ENCODE peak calls at places on chromosomes 13 and 19, in nine cellular contexts. Q is fibroblast of the aortic adventitia, H is tibial nerve, K is vagina, W is PC-3, G is cardiac muscle cell, X is neural progenitor cell, S is Peyer's patch, F is adrenal gland. Y is an unnamed sample.

GRCh38 chr13:25961294-25961693 is 90.5 kb downstream of the SHISA2 start:
- DNase-seq in Q (no peak), H (no peak), K (no peak), W (no peak), G (no peak), X (no peak), S (no peak), F (no peak), Y (no peak)

GRCh38 chr13:49022472-49023144 is 46.9 kb downstream of the FNDC3A start:
- DNase-seq in Q (peak), H (no peak), K (no peak), W (peak), G (no peak), X (no peak), S (no peak), F (no peak), Y (peak)

GRCh38 chr13:108679989-108680388 is 50.6 kb downstream of the MYO16 start:
- DNase-seq in Q (no peak), H (no peak), K (no peak), W (no peak), G (no peak), X (no peak), S (no peak), F (no peak), Y (no peak)

GRCh38 chr13:103430368-103430767 is 364.2 kb upstream of the SLC10A2 start:
- DNase-seq in Q (no peak), H (no peak), K (no peak), W (peak), G (no peak), X (no peak), S (no peak), F (no peak), Y (no peak)

GRCh38 chr19:33391631-33392249 is 18.2 kb downstream of the CEBPG start:
- DNase-seq in Q (no peak), H (no peak), K (no peak), W (no peak), G (no peak), X (no peak), S (peak), F (no peak), Y (no peak)

GRCh38 chr13:66915596-66916185 is 314.4 kb downstream of the PCDH9 start:
- DNase-seq in Q (peak), H (no peak), K (no peak), W (peak), G (peak), X (no peak), S (no peak), F (no peak), Y (peak)

GRCh38 chr19:35555301-35556005 is 8.0 kb downstream of the ATP4A start:
- DNase-seq in Q (peak), H (no peak), K (no peak), W (peak), G (peak), X (peak), S (no peak), F (no peak), Y (peak)

GRCh38 chr13:20119960-20120359 is 40.9 kb downstream of the GJA3 start:
- DNase-seq in Q (no peak), H (no peak), K (no peak), W (no peak), G (no peak), X (no peak), S (no peak), F (no peak), Y (no peak)

GRCh38 chr13:27266937-27267336 is 3.7 kb upstream of the RASL11A start:
- DNase-seq in Q (no peak), H (no peak), K (no peak), W (no peak), G (peak), X (no peak), S (no peak), F (no peak), Y (no peak)

GRCh38 chr19:3296446-3296845 is 69.9 kb upstream of the NFIC start:
- DNase-seq in Q (no peak), H (no peak), K (no peak), W (no peak), G (no peak), X (no peak), S (no peak), F (no peak), Y (no peak)

GRCh38 chr19:17448190-17448967 is at the start of gene TMEM221:
- DNase-seq in Q (no peak), H (peak), K (no peak), W (peak), G (peak), X (peak), S (peak), F (peak), Y (no peak)

GRCh38 chr19:41991025-41991424 is 3.0 kb downstream of the ATP1A3 start:
- DNase-seq in Q (no peak), H (no peak), K (no peak), W (no peak), G (no peak), X (peak), S (no peak), F (no peak), Y (no peak)

GRCh38 chr13:94195715-94196114 is 283.8 kb downstream of the DCT start:
- DNase-seq in Q (peak), H (no peak), K (no peak), W (peak), G (peak), X (no peak), S (no peak), F (no peak), Y (peak)

GRCh38 chr13:92842145-92842544 is 384.5 kb upstream of the GPC6 start:
- DNase-seq in Q (peak), H (no peak), K (no peak), W (peak), G (peak), X (no peak), S (no peak), F (no peak), Y (peak)

GRCh38 chr13:42110410-42111155 is 62.1 kb downstream of the DGKH start:
- DNase-seq in Q (peak), H (peak), K (no peak), W (peak), G (peak), X (peak), S (no peak), F (peak), Y (peak)

GRCh38 chr13:40777166-40777956 is 6.4 kb upstream of the MRPS31 start:
- DNase-seq in Q (peak), H (peak), K (no peak), W (peak), G (peak), X (peak), S (no peak), F (peak), Y (peak)

GRCh38 chr19:41882568-41883462 is at the start of gene ARHGEF1:
- DNase-seq in Q (no peak), H (no peak), K (no peak), W (peak), G (peak), X (peak), S (peak), F (peak), Y (no peak)

GRCh38 chr19:40363128-40363527 is 14.6 kb downstream of the PLD3 start:
- DNase-seq in Q (no peak), H (no peak), K (no peak), W (no peak), G (peak), X (no peak), S (no peak), F (no peak), Y (no peak)

GRCh38 chr13:50052478-50052877 is 37.2 kb downstream of the KCNRG start:
- DNase-seq in Q (no peak), H (no peak), K (no peak), W (no peak), G (no peak), X (no peak), S (no peak), F (no peak), Y (no peak)

GRCh38 chr13:60370343-60370742 is 26.7 kb upstream of the TDRD3 start:
- DNase-seq in Q (no peak), H (no peak), K (no peak), W (no peak), G (no peak), X (no peak), S (no peak), F (no peak), Y (no peak)

GRCh38 chr19:18007939-18008673 is at the start of gene ARRDC2:
- DNase-seq in Q (peak), H (peak), K (no peak), W (peak), G (peak), X (peak), S (peak), F (peak), Y (peak)

GRCh38 chr19:33809960-33810359 is 13.3 kb downstream of the KCTD15 start:
- DNase-seq in Q (no peak), H (no peak), K (no peak), W (no peak), G (peak), X (no peak), S (no peak), F (no peak), Y (no peak)

GRCh38 chr13:66114127-66114526 is 1116.0 kb downstream of the PCDH9 start:
- DNase-seq in Q (peak), H (no peak), K (no peak), W (no peak), G (no peak), X (no peak), S (no peak), F (no peak), Y (no peak)

GRCh38 chr19:3275583-3276340 is 51.3 kb downstream of the CELF5 start:
- DNase-seq in Q (peak), H (peak), K (no peak), W (peak), G (peak), X (peak), S (peak), F (peak), Y (peak)

GRCh38 chr13:79491715-79492114 is 10.8 kb downstream of the NDFIP2 start:
- DNase-seq in Q (peak), H (no peak), K (no peak), W (peak), G (peak), X (no peak), S (no peak), F (no peak), Y (peak)

GRCh38 chr19:33202546-33203507 is 8.7 kb downstream of the LRP3 start:
- DNase-seq in Q (no peak), H (no peak), K (no peak), W (no peak), G (no peak), X (no peak), S (no peak), F (no peak), Y (no peak)

GRCh38 chr13:23558675-23559536 is 11.3 kb upstream of the TNFRSF19 start:
- DNase-seq in Q (peak), H (peak), K (no peak), W (peak), G (peak), X (no peak), S (no peak), F (peak), Y (peak)

GRCh38 chr13:66076417-66076816 is 1153.7 kb downstream of the PCDH9 start:
- DNase-seq in Q (peak), H (no peak), K (no peak), W (peak), G (peak), X (no peak), S (no peak), F (no peak), Y (peak)

GRCh38 chr19:16070366-16070990 is 5.8 kb upstream of the TPM4 start:
- DNase-seq in Q (no peak), H (no peak), K (no peak), W (peak), G (no peak), X (no peak), S (peak), F (peak), Y (no peak)

GRCh38 chr19:18895828-18896341 is at the start of gene CERS1:
- DNase-seq in Q (no peak), H (no peak), K (no peak), W (no peak), G (no peak), X (peak), S (no peak), F (no peak), Y (no peak)

GRCh38 chr19:11164879-11165406 is 9.4 kb upstream of the SPC24 start:
- DNase-seq in Q (peak), H (peak), K (no peak), W (no peak), G (peak), X (no peak), S (no peak), F (no peak), Y (peak)

GRCh38 chr13:58773280-58773859 is 1141.8 kb downstream of the PCDH17 start:
- DNase-seq in Q (no peak), H (no peak), K (no peak), W (no peak), G (no peak), X (no peak), S (no peak), F (no peak), Y (no peak)

GRCh38 chr13:33691980-33692379 is 126.0 kb upstream of the RFC3 start:
- DNase-seq in Q (no peak), H (no peak), K (no peak), W (no peak), G (no peak), X (no peak), S (no peak), F (no peak), Y (no peak)

GRCh38 chr19:46726551-46726950 is 9.6 kb upstream of the PRKD2 start:
- DNase-seq in Q (no peak), H (no peak), K (no peak), W (no peak), G (no peak), X (no peak), S (no peak), F (no peak), Y (no peak)

GRCh38 chr19:18202759-18203407 is 959 bp downstream of the RAB3A start:
- DNase-seq in Q (no peak), H (no peak), K (no peak), W (peak), G (peak), X (peak), S (no peak), F (peak), Y (no peak)

DNA sequence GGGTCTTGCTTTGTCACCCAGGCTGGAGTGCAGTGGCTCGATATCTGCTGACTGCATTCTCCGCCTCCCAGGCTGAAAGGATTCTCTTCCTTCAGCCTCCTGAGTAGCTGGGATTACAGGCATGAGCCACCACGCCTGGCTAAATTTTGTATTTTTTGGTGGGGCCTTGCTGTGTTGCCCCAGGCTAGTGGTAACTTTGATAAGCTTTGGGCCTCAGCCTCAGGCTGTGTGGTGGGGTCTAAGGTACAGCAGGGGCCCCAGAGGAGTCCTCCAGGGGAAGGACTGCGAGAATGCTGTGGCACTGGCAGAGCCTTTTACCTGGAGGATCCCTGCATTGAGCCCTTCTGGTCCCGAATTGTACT is 7.2 kb downstream of the DOT1L start:
- DNase-seq in Q (no peak), H (no peak), K (no peak), W (no peak), G (no peak), X (no peak), S (no peak), F (no peak), Y (no peak)
- H3K4me3 ChIP-seq in Q (no peak), H (no peak), K (no peak), W (no peak), G (no peak), X (no peak), S (no peak), F (no peak), Y (no peak)

GRCh38 chr13:114057131-114058050 is 75.0 kb downstream of the RASA3 start:
- DNase-seq in Q (no peak), H (no peak), K (no peak), W (no peak), G (no peak), X (no peak), S (no peak), F (no peak), Y (peak)
- TF ChIP-seq CTCF in Q (no peak), H (no peak), K (no peak), W (no peak), G (no peak), X (no peak), S (no peak), F (no peak), Y (no peak)

DNA sequence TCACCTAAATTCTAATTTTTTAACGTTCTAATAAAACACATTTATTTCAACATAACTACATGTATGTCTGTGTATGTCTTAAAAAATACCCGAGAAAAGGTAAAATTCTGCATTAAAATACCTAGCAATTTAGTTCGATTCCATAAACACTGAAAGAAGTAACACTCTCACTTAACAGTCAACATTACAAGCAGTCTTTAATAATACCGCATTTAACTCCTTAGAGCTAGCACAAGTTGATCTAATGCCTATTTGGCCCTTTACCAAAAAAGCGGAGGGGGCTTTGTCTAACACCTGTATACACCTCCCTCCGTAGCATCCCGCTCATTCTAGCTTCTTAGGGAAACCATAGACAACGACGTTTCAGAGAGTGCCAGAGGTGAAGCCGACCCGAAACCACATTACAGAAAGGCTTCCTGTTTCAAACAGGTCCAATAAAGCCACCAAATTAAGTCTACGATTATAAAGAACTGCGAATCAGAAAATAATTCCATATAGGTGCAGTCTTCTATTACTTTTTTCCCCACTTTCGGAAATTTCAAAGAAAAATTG is 1.2 kb downstream of the SPART start:
- DNase-seq in Q (peak), H (no peak), K (no peak), W (no peak), G (peak), X (peak), S (no peak), F (peak), Y (no peak)
- H3K4me3 ChIP-seq in Q (peak), H (peak), K (peak), W (peak), G (peak), X (peak), S (peak), F (peak), Y (peak)

GRCh38 chr13:73722120-73722519 is 412.1 kb downstream of the KLF12 start:
- DNase-seq in Q (peak), H (no peak), K (no peak), W (peak), G (peak), X (no peak), S (no peak), F (no peak), Y (peak)
- TF ChIP-seq CTCF in Q (peak), H (no peak), K (no peak), W (peak), G (peak), X (peak), S (no peak), F (no peak), Y (peak)

GRCh38 chr19:6587093-6587820 is 3.7 kb downstream of the CD70 start:
- DNase-seq in Q (peak), H (no peak), K (no peak), W (no peak), G (peak), X (peak), S (no peak), F (no peak), Y (no peak)

GRCh38 chr19:6586726-6587092 is 4.2 kb downstream of the CD70 start:
- DNase-seq in Q (no peak), H (no peak), K (no peak), W (no peak), G (no peak), X (no peak), S (no peak), F (no peak), Y (no peak)

GRCh38 chr19:6588508-6589345 is 2.2 kb downstream of the CD70 start:
- DNase-seq in Q (no peak), H (no peak), K (no peak), W (no peak), G (no peak), X (peak), S (no peak), F (no peak), Y (no peak)

GRCh38 chr19:6589711-6590457 is 1.1 kb downstream of the CD70 start:
- DNase-seq in Q (no peak), H (no peak), K (no peak), W (no peak), G (no peak), X (no peak), S (no peak), F (no peak), Y (no peak)

DNA sequence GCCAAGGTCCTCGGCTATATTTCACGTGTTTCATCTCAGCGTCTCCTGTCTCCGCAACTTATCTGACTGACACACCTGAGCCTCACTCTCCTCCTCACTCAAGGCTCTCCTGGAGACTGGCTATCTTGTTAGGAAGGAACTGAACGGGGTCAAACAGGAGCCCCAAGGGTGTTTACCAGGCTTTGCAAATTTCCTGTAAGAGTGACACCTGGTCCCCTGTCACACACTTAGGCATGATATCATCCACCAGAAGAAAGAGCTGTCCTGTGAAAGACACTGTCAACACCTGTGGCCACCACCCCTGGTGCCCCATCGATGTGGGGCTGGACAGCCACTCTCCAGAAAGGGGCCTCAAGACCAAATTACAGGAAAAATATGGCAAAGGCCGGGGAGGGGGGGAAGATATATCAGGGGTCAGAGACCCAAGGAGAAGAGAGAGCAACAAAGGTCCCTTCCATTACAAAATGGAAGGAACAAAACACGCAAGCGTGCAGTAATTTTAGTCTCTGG is 2.9 kb downstream of the CD70 start:
- DNase-seq in Q (no peak), H (no peak), K (no peak), W (no peak), G (no peak), X (peak), S (no peak), F (no peak), Y (no peak)
- H3K4me3 ChIP-seq in Q (no peak), H (no peak), K (no peak), W (no peak), G (no peak), X (no peak), S (peak), F (no peak), Y (no peak)

DNA sequence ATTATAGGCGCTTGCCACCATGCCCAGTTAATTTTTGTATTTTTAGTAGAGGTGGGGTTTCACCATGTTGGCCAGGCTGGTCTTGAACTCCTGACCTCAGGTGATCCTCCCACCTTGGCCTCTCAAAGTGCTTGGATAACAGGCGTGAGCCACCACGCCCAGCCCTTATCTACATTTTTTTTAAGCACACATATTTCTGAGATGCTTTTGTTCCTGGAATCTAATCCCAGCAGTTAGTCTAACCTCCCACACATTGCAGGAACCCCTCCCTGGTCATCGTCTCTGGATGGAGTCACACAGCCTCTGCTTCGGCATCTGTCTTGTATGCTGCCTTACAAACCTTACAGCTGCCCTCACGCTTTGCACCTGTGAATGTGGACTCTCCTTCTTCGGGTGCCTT is 15.1 kb upstream of the KATNAL1 start:
- DNase-seq in Q (no peak), H (no peak), K (no peak), W (no peak), G (no peak), X (no peak), S (no peak), F (no peak), Y (no peak)
- TF ChIP-seq CTCF in Q (no peak), H (no peak), K (no peak), W (no peak), G (no peak), X (no peak), S (no peak), F (no peak), Y (no peak)

GRCh38 chr19:53553865-53554791 is 16.2 kb downstream of the ZNF331 start:
- DNase-seq in Q (peak), H (peak), K (no peak), W (peak), G (peak), X (no peak), S (peak), F (peak), Y (peak)
- H3K4me3 ChIP-seq in Q (peak), H (peak), K (peak), W (peak), G (peak), X (no peak), S (peak), F (peak), Y (peak)

GRCh38 chr19:31397308-31397707 is 48.1 kb upstream of the TSHZ3 start:
- DNase-seq in Q (no peak), H (no peak), K (no peak), W (no peak), G (no peak), X (no peak), S (no peak), F (no peak), Y (no peak)
- TF ChIP-seq CTCF in Q (no peak), H (no peak), K (no peak), W (no peak), G (no peak), X (no peak), S (no peak), F (no peak), Y (no peak)

Y was measured in astrocyte of the spinal cord.